ENCODE peak calls at places on chromosomes 6 and 20, in four cellular contexts. F, V, H and S are unnamed samples.

GRCh38 chr6:138007014-138007472 is 100.2 kb downstream of the PERP start:
- DNase-seq in F (peak), V (peak), H (peak), S (peak)

GRCh38 chr20:47309806-47310426 is 46.6 kb downstream of the ZMYND8 start:
- DNase-seq in F (no peak), V (no peak), H (no peak), S (peak)

GRCh38 chr6:15066433-15067337 is 179.2 kb upstream of the JARID2 start:
- DNase-seq in F (no peak), V (no peak), H (peak), S (no peak)

GRCh38 chr6:45920819-45921511 is 94.7 kb downstream of the CLIC5 start:
- DNase-seq in F (no peak), V (no peak), H (no peak), S (no peak)

GRCh38 chr20:53711333-53712211 is 117.9 kb upstream of the ZNF217 start:
- DNase-seq in F (no peak), V (peak), H (no peak), S (no peak)

GRCh38 chr6:74879234-74879633 is 326.6 kb downstream of the COL12A1 start:
- DNase-seq in F (no peak), V (no peak), H (no peak), S (no peak)

GRCh38 chr6:43953794-43954310 is 173.4 kb downstream of the MRPL14 start:
- DNase-seq in F (peak), V (peak), H (peak), S (peak)

GRCh38 chr20:44407402-44408184 is 52.1 kb downstream of the HNF4A start:
- DNase-seq in F (no peak), V (no peak), H (peak), S (no peak)

GRCh38 chr20:19672498-19672897 is 85.6 kb upstream of the RIN2 start:
- DNase-seq in F (no peak), V (no peak), H (no peak), S (no peak)

GRCh38 chr20:4813839-4814695 is 92.4 kb downstream of the PRND start:
- DNase-seq in F (no peak), V (no peak), H (no peak), S (no peak)

GRCh38 chr20:57347393-57347792 is 3.7 kb upstream of the RAE1 start:
- DNase-seq in F (no peak), V (no peak), H (no peak), S (no peak)

GRCh38 chr6:89452269-89452668 is 19.3 kb downstream of the ANKRD6 start:
- DNase-seq in F (no peak), V (no peak), H (no peak), S (no peak)

GRCh38 chr6:89443658-89444057 is 10.7 kb downstream of the ANKRD6 start:
- DNase-seq in F (no peak), V (no peak), H (no peak), S (no peak)

GRCh38 chr6:89454300-89454699 is 21.3 kb downstream of the ANKRD6 start:
- DNase-seq in F (no peak), V (no peak), H (no peak), S (no peak)

GRCh38 chr6:89449182-89449581 is 16.2 kb downstream of the ANKRD6 start:
- DNase-seq in F (no peak), V (no peak), H (no peak), S (no peak)
- TF ChIP-seq JUN in F (no peak), V (no peak), H (no peak), S (no peak)

GRCh38 chr6:144649085-144649484 is 363.9 kb downstream of the UTRN start:
- DNase-seq in F (no peak), V (peak), H (no peak), S (no peak)
- TF ChIP-seq ATF3 in F (no peak), V (no peak), H (no peak), S (no peak)

GRCh38 chr20:63705232-63706026 is 2.3 kb downstream of the ARFRP1 start:
- DNase-seq in F (no peak), V (no peak), H (no peak), S (no peak)
- TF ChIP-seq JUN in F (no peak), V (no peak), H (no peak), S (no peak)

DNA sequence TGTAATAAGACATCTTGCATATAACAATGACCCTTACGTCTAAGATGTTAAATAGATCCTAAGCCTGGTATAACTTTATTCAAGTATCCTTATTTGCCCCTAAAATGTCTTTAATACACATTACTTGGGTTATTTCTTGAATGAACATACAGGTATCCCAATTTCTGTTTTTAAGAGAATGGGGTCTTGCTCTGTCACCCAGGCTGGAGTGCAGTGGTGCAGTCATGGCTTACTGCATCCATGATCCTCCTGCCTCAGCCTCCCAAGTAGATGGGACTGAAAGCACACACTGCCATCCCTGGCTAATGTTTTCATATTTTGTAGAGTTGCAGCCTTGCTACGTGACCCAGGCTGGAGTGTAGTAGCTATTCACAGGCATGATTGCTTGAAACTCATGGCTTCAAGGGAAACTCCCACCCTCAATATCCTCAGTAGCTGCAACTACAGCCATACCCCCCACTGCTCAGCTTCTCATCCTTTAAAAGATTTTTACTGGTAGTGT is 10.4 kb upstream of the ZNFX1 start:
- DNase-seq in F (no peak), V (no peak), H (peak), S (no peak)
- TF ChIP-seq ATF3 in F (no peak), V (no peak), H (no peak), S (no peak)